ENCODE peak calls at places on chromosomes 12 and 14, in seven cellular contexts. W is heart left ventricle; O is stomach; K is effector memory CD4-positive, alpha-beta T cell; S is mesenchymal stem cell; L is left ventricle myocardium inferior; F is GM23338. I is an unnamed sample. For H3K4me1, the result is how much of the 10 kb centered on the place peaks cover.

GRCh38 chr14:96067985-96068930 is 29.1 kb downstream of the C14orf132 start:
- DNase-seq in W (no peak), O (no peak), K (no peak), S (no peak), L (no peak), F (no peak), I (no peak)

GRCh38 chr12:70052931-70053497 is 190.2 kb upstream of the CNOT2 start:
- DNase-seq in W (peak), O (peak), K (no peak), S (peak), L (no peak), F (no peak), I (no peak)

GRCh38 chr12:6765634-6766581 is at the start of gene PTMS:
- DNase-seq in W (peak), O (peak), K (no peak), S (peak), L (peak), F (peak), I (peak)

GRCh38 chr12:112303004-112303403 is 79.2 kb downstream of the HECTD4 start:
- DNase-seq in W (no peak), O (no peak), K (peak), S (peak), L (no peak), F (no peak), I (no peak)

GRCh38 chr14:73342670-73343069 is 105.4 kb downstream of the PAPLN start:
- DNase-seq in W (no peak), O (no peak), K (no peak), S (no peak), L (no peak), F (no peak), I (no peak)

GRCh38 chr14:43031598-43031997 is 1424.9 kb downstream of the LRFN5 start:
- DNase-seq in W (no peak), O (no peak), K (no peak), S (no peak), L (no peak), F (no peak), I (no peak)

GRCh38 chr14:64611358-64612020 is 61.7 kb downstream of the PPP1R36 start:
- DNase-seq in W (no peak), O (no peak), K (no peak), S (peak), L (no peak), F (no peak), I (no peak)

GRCh38 chr12:49698619-49699545 is 8.3 kb downstream of the FMNL3 start:
- DNase-seq in W (peak), O (no peak), K (peak), S (peak), L (peak), F (peak), I (no peak)

GRCh38 chr12:27626239-27626638 is 70.0 kb upstream of the REP15 start:
- DNase-seq in W (no peak), O (no peak), K (no peak), S (no peak), L (no peak), F (peak), I (no peak)

GRCh38 chr14:65072937-65073336 is 29.4 kb downstream of the MAX start:
- DNase-seq in W (no peak), O (no peak), K (no peak), S (no peak), L (no peak), F (no peak), I (no peak)

GRCh38 chr12:115606040-115606439 is 671.5 kb downstream of the MED13L start:
- DNase-seq in W (no peak), O (no peak), K (no peak), S (no peak), L (no peak), F (no peak), I (no peak)

GRCh38 chr12:85713368-85713767 is 122.8 kb downstream of the RASSF9 start:
- DNase-seq in W (no peak), O (no peak), K (no peak), S (no peak), L (no peak), F (no peak), I (no peak)

GRCh38 chr14:76259029-76259735 is 107.5 kb downstream of the GPATCH2L start:
- DNase-seq in W (no peak), O (no peak), K (no peak), S (no peak), L (no peak), F (no peak), I (no peak)

GRCh38 chr12:62288328-62288727 is 28.1 kb downstream of the USP15 start:
- DNase-seq in W (no peak), O (no peak), K (no peak), S (no peak), L (no peak), F (no peak), I (no peak)

GRCh38 chr12:113059071-113059595 is 2.6 kb downstream of the DTX1 start:
- DNase-seq in W (no peak), O (no peak), K (no peak), S (no peak), L (no peak), F (no peak), I (no peak)

GRCh38 chr12:9796916-9797315 is 30.4 kb upstream of the KLRF1 start:
- DNase-seq in W (no peak), O (no peak), K (no peak), S (no peak), L (no peak), F (no peak), I (no peak)

GRCh38 chr14:75254381-75254821 is 24.2 kb upstream of the FOS start:
- DNase-seq in W (no peak), O (peak), K (no peak), S (no peak), L (no peak), F (no peak), I (no peak)

GRCh38 chr12:44053550-44054243 is 217.8 kb downstream of the TMEM117 start:
- DNase-seq in W (no peak), O (no peak), K (no peak), S (no peak), L (no peak), F (no peak), I (no peak)

GRCh38 chr12:570949-571794 is 92.1 kb downstream of the NINJ2 start:
- DNase-seq in W (peak), O (peak), K (no peak), S (peak), L (peak), F (peak), I (no peak)

GRCh38 chr12:119115296-119115905 is 63.3 kb upstream of the HSPB8 start:
- DNase-seq in W (no peak), O (no peak), K (no peak), S (peak), L (no peak), F (peak), I (peak)

GRCh38 chr14:36524874-36525745 is 5.1 kb upstream of the NKX2-1 start:
- DNase-seq in W (no peak), O (no peak), K (no peak), S (no peak), L (no peak), F (peak), I (peak)

GRCh38 chr12:105740970-105741725 is 397.6 kb downstream of the NUAK1 start:
- DNase-seq in W (peak), O (no peak), K (no peak), S (peak), L (peak), F (no peak), I (peak)

GRCh38 chr14:100544506-100545141 is 42.6 kb downstream of the BEGAIN start:
- DNase-seq in W (no peak), O (no peak), K (no peak), S (no peak), L (no peak), F (no peak), I (no peak)

GRCh38 chr12:111436266-111436665 is 30.5 kb downstream of the SH2B3 start:
- DNase-seq in W (peak), O (no peak), K (no peak), S (no peak), L (no peak), F (peak), I (no peak)

GRCh38 chr14:67734675-67735074 is 33.0 kb downstream of the RDH12 start:
- DNase-seq in W (peak), O (no peak), K (no peak), S (no peak), L (no peak), F (peak), I (no peak)

GRCh38 chr14:96090441-96091148 is 51.4 kb downstream of the C14orf132 start:
- DNase-seq in W (peak), O (no peak), K (no peak), S (peak), L (peak), F (no peak), I (peak)

GRCh38 chr14:91250912-91251311 is 6.4 kb upstream of the GPR68 start:
- DNase-seq in W (no peak), O (no peak), K (no peak), S (no peak), L (no peak), F (no peak), I (peak)

GRCh38 chr12:132215644-132215989 is 71.4 kb downstream of the NOC4L start:
- DNase-seq in W (no peak), O (no peak), K (no peak), S (no peak), L (no peak), F (no peak), I (no peak)

GRCh38 chr12:76878045-76878898 is 547 bp downstream of the CSRP2 start:
- DNase-seq in W (no peak), O (no peak), K (no peak), S (peak), L (no peak), F (peak), I (peak)

GRCh38 chr14:105060751-105061427 is 4.3 kb downstream of the GPR132 start:
- DNase-seq in W (peak), O (peak), K (no peak), S (no peak), L (peak), F (no peak), I (no peak)

GRCh38 chr12:18139989-18140596 is 50.1 kb upstream of the RERGL start:
- DNase-seq in W (no peak), O (no peak), K (no peak), S (peak), L (no peak), F (peak), I (no peak)

GRCh38 chr14:23306412-23307145 is at the start of gene BCL2L2:
- DNase-seq in W (peak), O (peak), K (no peak), S (peak), L (peak), F (peak), I (peak)

GRCh38 chr14:101628975-101629374 is 67.7 kb downstream of the DIO3 start:
- DNase-seq in W (no peak), O (no peak), K (no peak), S (no peak), L (no peak), F (no peak), I (no peak)

GRCh38 chr12:129202109-129202814 is 349.0 kb downstream of the GLT1D1 start:
- DNase-seq in W (no peak), O (no peak), K (no peak), S (no peak), L (no peak), F (no peak), I (no peak)

GRCh38 chr12:11836282-11836963 is 186.9 kb downstream of the ETV6 start:
- DNase-seq in W (peak), O (peak), K (no peak), S (peak), L (no peak), F (no peak), I (no peak)

GRCh38 chr12:93380480-93381121 is 2.9 kb downstream of the NUDT4 start:
- DNase-seq in W (no peak), O (no peak), K (no peak), S (peak), L (no peak), F (peak), I (peak)

GRCh38 chr12:132083731-132084641 is 60.1 kb downstream of the DDX51 start:
- DNase-seq in W (peak), O (peak), K (peak), S (peak), L (peak), F (peak), I (peak)

DNA sequence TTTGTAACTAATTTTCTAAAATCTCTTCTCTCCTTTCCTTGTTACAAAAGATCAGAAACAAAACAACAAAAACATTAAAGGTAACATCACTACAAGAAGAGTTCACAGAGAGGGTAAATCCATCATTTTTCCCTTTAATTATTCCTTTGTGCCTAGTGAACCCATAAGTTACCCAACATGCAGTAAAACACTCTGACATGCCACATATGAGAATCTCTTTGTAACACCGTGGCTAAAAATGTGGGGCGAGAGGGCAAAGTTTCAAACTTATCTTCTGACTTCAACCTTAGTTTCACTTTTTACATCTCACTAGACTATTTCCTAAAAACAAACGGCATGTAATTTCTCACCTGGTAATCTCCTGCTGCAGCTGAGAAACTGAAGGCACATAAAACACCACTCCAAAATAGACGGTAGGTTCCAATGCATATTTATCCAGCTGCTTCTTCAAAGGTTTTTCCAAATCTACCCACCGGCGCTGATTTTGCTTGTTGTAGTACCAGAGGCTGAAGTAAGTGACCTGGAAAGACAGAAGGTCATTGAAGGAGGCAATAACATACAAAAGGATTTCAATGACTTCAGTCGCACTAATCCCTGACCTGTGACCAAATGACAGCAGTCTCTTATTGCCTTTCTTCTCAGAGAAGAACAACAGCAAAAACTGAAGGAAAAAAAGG is 37.9 kb downstream of the PTPN21 start:
- DNase-seq in W (no peak), O (no peak), K (no peak), S (no peak), L (no peak), F (no peak), I (no peak)
- H3K4me3 ChIP-seq in W (no peak), O (no peak), K (no peak), S (no peak), L (peak), F (no peak), I (no peak)

GRCh38 chr14:70916300-70916699 is 9.0 kb downstream of the PCNX1 start:
- DNase-seq in W (no peak), O (no peak), K (no peak), S (no peak), L (no peak), F (no peak), I (no peak)
- H3K4me1 ChIP-seq in W (under half), O (half or more), K (under half), S (under half), L (half or more), F (under half), I (under half)

GRCh38 chr14:68816183-68816942 is 23.5 kb upstream of the ZFP36L1 start:
- DNase-seq in W (peak), O (peak), K (peak), S (peak), L (peak), F (peak), I (peak)

GRCh38 chr14:68815288-68816182 is 22.7 kb upstream of the ZFP36L1 start:
- DNase-seq in W (no peak), O (no peak), K (no peak), S (no peak), L (no peak), F (no peak), I (no peak)

GRCh38 chr14:68813318-68813838 is 20.5 kb upstream of the ZFP36L1 start:
- DNase-seq in W (peak), O (no peak), K (no peak), S (no peak), L (no peak), F (no peak), I (no peak)

GRCh38 chr14:68816943-68817430 is 24.1 kb upstream of the ZFP36L1 start:
- DNase-seq in W (no peak), O (no peak), K (no peak), S (no peak), L (no peak), F (no peak), I (no peak)

GRCh38 chr14:68814376-68815287 is 21.8 kb upstream of the ZFP36L1 start:
- DNase-seq in W (peak), O (no peak), K (peak), S (peak), L (no peak), F (peak), I (no peak)
- H3K4me3 ChIP-seq in W (peak), O (no peak), K (peak), S (no peak), L (peak), F (peak), I (no peak)

GRCh38 chr12:14267724-14268123 is 97.8 kb upstream of the ATF7IP start:
- DNase-seq in W (no peak), O (no peak), K (no peak), S (no peak), L (no peak), F (peak), I (no peak)
- H3K4me1 ChIP-seq in W (under half), O (under half), K (under half), S (under half), L (under half), F (under half), I (under half)

DNA sequence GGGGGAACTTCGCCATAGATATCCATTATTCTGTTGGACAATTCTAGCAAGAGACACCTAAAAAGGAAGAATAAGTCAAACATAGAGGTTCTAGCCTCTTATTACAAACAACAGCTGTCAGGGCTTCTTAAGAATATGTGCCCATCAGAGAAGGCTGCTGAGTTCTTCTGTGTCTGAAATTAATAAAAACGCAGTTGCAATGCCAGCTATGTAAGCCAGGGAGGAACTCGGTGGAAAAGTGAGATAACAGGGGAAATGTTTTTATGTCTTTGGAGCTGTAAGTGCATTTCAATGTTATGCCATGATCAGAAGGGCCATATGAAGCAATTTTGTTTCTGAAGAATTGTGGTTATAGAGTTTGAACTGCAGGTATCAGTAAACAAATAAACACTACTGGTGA is 95.0 kb downstream of the SYT1 start:
- DNase-seq in W (no peak), O (no peak), K (no peak), S (no peak), L (no peak), F (no peak), I (no peak)
- H3K4me3 ChIP-seq in W (no peak), O (no peak), K (no peak), S (no peak), L (no peak), F (no peak), I (no peak)

GRCh38 chr12:124547626-124548025 is 19.8 kb downstream of the NCOR2 start:
- DNase-seq in W (no peak), O (no peak), K (no peak), S (no peak), L (no peak), F (no peak), I (no peak)
- H3K4me1 ChIP-seq in W (half or more), O (half or more), K (under half), S (half or more), L (half or more), F (half or more), I (half or more)

DNA sequence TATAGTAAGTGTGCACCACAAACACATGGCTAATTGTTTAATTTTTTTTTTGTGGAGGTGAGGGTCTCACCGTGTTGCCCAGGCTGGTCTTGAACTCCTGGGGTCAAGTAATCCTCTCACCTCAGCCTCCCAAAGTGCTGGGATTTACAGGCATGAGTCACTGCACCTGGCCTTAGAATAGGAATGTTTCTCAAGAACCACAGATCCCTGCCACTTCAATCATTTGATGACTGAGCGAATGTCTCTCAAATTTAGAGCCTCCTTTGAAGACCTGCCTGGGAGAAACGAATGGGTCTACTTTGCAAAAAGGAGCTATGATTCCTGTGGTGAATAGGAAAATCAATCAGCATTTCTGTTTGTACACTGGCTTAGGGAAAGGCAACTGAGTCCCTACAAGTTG is 33.5 kb upstream of the CHST11 start:
- DNase-seq in W (no peak), O (no peak), K (no peak), S (no peak), L (no peak), F (no peak), I (no peak)
- H3K4me3 ChIP-seq in W (no peak), O (no peak), K (no peak), S (no peak), L (no peak), F (no peak), I (no peak)

GRCh38 chr14:92651793-92652382 is 96.5 kb downstream of the LGMN start:
- DNase-seq in W (peak), O (peak), K (no peak), S (no peak), L (peak), F (no peak), I (no peak)
- H3K4me1 ChIP-seq in W (under half), O (half or more), K (half or more), S (under half), L (under half), F (under half), I (under half)

GRCh38 chr12:45939759-45940158 is 50.6 kb downstream of the SCAF11 start:
- DNase-seq in W (no peak), O (no peak), K (no peak), S (peak), L (no peak), F (no peak), I (no peak)
- H3K4me3 ChIP-seq in W (no peak), O (no peak), K (no peak), S (no peak), L (no peak), F (no peak), I (no peak)

DNA sequence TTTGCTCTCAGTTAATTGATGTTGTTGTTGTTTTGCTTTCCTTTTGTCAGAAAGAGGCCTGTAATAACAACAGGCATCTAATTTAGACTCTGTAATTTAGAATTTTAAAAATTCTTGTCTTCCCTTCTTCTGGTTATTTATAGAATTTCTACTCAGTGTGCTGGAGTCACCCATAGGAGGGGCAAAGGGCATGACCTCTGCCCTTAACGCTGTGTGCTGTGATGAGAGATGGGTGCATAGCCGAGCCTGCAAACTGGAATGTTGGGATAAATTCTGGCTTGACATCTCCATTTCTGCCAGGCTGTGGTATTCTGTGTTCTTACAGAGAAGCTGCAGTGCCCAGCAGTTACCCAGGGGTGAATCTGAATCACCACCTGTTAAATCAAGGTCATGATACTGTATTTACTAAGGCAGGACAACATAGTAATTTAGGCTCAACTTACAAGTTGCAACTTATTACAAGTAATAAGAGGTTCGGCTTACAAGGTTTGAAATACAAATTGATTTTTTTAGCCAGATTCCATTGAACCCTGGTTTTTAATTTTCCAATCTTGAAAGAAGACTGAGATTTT is 53.3 kb downstream of the TRAF3 start:
- DNase-seq in W (no peak), O (no peak), K (no peak), S (no peak), L (no peak), F (no peak), I (no peak)
- H3K4me1 ChIP-seq in W (under half), O (under half), K (under half), S (under half), L (under half), F (half or more), I (under half)

I was measured in BE2C.